ENCODE peak calls at places on chromosomes 4 and X, in seven cellular contexts. One of them, this sample, is unnamed.

GRCh38 chr4:5511791-5512190 is 196.6 kb downstream of the EVC2 start:
- DNase-seq in CD8-positive, alpha-beta memory T cell: no peak
- DNase-seq in tibial artery: no peak
- DNase-seq in Caco-2: no peak
- DNase-seq in cardiac muscle cell: no peak
- DNase-seq in GM23248: peak; percentile 70
- DNase-seq in mucosa of descending colon: no peak
- DNase-seq in this sample: no peak

GRCh38 chr4:42653606-42654560 is 3.0 kb downstream of the ATP8A1 start:
- DNase-seq in CD8-positive, alpha-beta memory T cell: no peak
- DNase-seq in tibial artery: no peak
- DNase-seq in Caco-2: no peak
- DNase-seq in cardiac muscle cell: no peak
- DNase-seq in GM23248: no peak
- DNase-seq in mucosa of descending colon: no peak
- DNase-seq in this sample: no peak

GRCh38 chrX:150254909-150255308 is 108.2 kb upstream of the MAMLD1 start:
- DNase-seq in CD8-positive, alpha-beta memory T cell: no peak
- DNase-seq in tibial artery: no peak
- DNase-seq in Caco-2: no peak
- DNase-seq in cardiac muscle cell: no peak
- DNase-seq in GM23248: no peak
- DNase-seq in mucosa of descending colon: no peak
- DNase-seq in this sample: no peak

GRCh38 chrX:124332481-124333424 is at the start of gene TEX13D:
- DNase-seq in CD8-positive, alpha-beta memory T cell: no peak
- DNase-seq in tibial artery: no peak
- DNase-seq in Caco-2: no peak
- DNase-seq in cardiac muscle cell: no peak
- DNase-seq in GM23248: no peak
- DNase-seq in mucosa of descending colon: no peak
- DNase-seq in this sample: no peak

GRCh38 chrX:10010686-10011085 is 43.5 kb downstream of the CLDN34 start:
- DNase-seq in CD8-positive, alpha-beta memory T cell: no peak
- DNase-seq in tibial artery: no peak
- DNase-seq in Caco-2: no peak
- DNase-seq in cardiac muscle cell: no peak
- DNase-seq in GM23248: peak; percentile 69
- DNase-seq in mucosa of descending colon: no peak
- DNase-seq in this sample: no peak

GRCh38 chr4:186712690-186713089 is 11.0 kb downstream of the FAT1 start:
- DNase-seq in CD8-positive, alpha-beta memory T cell: no peak
- DNase-seq in tibial artery: no peak
- DNase-seq in Caco-2: no peak
- DNase-seq in cardiac muscle cell: no peak
- DNase-seq in GM23248: no peak
- DNase-seq in mucosa of descending colon: no peak
- DNase-seq in this sample: no peak

GRCh38 chr4:19514276-19515070 is 737.2 kb upstream of the SLIT2 start:
- DNase-seq in CD8-positive, alpha-beta memory T cell: no peak
- DNase-seq in tibial artery: no peak
- DNase-seq in Caco-2: no peak
- DNase-seq in cardiac muscle cell: no peak
- DNase-seq in GM23248: no peak
- DNase-seq in mucosa of descending colon: no peak
- DNase-seq in this sample: no peak

GRCh38 chr4:182483685-182484084 is 240.5 kb downstream of the TENM3 start:
- DNase-seq in CD8-positive, alpha-beta memory T cell: no peak
- DNase-seq in tibial artery: no peak
- DNase-seq in Caco-2: no peak
- DNase-seq in cardiac muscle cell: no peak
- DNase-seq in GM23248: no peak
- DNase-seq in mucosa of descending colon: no peak
- DNase-seq in this sample: no peak

GRCh38 chrX:48540015-48540350 is 469 bp downstream of the TBC1D25 start:
- DNase-seq in CD8-positive, alpha-beta memory T cell: peak; percentile 56
- DNase-seq in tibial artery: no peak
- DNase-seq in Caco-2: no peak
- DNase-seq in cardiac muscle cell: peak; percentile 74
- DNase-seq in GM23248: peak; percentile 54
- DNase-seq in mucosa of descending colon: no peak
- DNase-seq in this sample: no peak

GRCh38 chr4:23728393-23728792 is 161.5 kb downstream of the PPARGC1A start:
- DNase-seq in CD8-positive, alpha-beta memory T cell: no peak
- DNase-seq in tibial artery: no peak
- DNase-seq in Caco-2: no peak
- DNase-seq in cardiac muscle cell: no peak
- DNase-seq in GM23248: peak; percentile 75
- DNase-seq in mucosa of descending colon: no peak
- DNase-seq in this sample: no peak

GRCh38 chr4:2954358-2955185 is 8.6 kb downstream of the NOP14 start:
- DNase-seq in CD8-positive, alpha-beta memory T cell: peak; percentile 43
- DNase-seq in tibial artery: no peak
- DNase-seq in Caco-2: no peak
- DNase-seq in cardiac muscle cell: no peak
- DNase-seq in GM23248: no peak
- DNase-seq in mucosa of descending colon: no peak
- DNase-seq in this sample: no peak

GRCh38 chr4:9970399-9971011 is 50.8 kb downstream of the SLC2A9 start:
- DNase-seq in CD8-positive, alpha-beta memory T cell: no peak
- DNase-seq in tibial artery: no peak
- DNase-seq in Caco-2: no peak
- DNase-seq in cardiac muscle cell: no peak
- DNase-seq in GM23248: no peak
- DNase-seq in mucosa of descending colon: peak; percentile 33
- DNase-seq in this sample: no peak

GRCh38 chrX:16882188-16882587 is 12.0 kb upstream of the RBBP7 start:
- DNase-seq in CD8-positive, alpha-beta memory T cell: no peak
- DNase-seq in tibial artery: peak; percentile 63
- DNase-seq in Caco-2: peak; percentile 3
- DNase-seq in cardiac muscle cell: no peak
- DNase-seq in GM23248: peak; percentile 47
- DNase-seq in mucosa of descending colon: peak; percentile 68
- DNase-seq in this sample: no peak

GRCh38 chr4:151824647-151825046 is 63.8 kb upstream of the GATB start:
- DNase-seq in CD8-positive, alpha-beta memory T cell: no peak
- DNase-seq in tibial artery: no peak
- DNase-seq in Caco-2: peak; percentile 29
- DNase-seq in cardiac muscle cell: no peak
- DNase-seq in GM23248: no peak
- DNase-seq in mucosa of descending colon: no peak
- DNase-seq in this sample: no peak

GRCh38 chr4:4461850-4462249 is 74.9 kb downstream of the NSG1 start:
- DNase-seq in CD8-positive, alpha-beta memory T cell: no peak
- DNase-seq in tibial artery: no peak
- DNase-seq in Caco-2: peak; percentile 24
- DNase-seq in cardiac muscle cell: no peak
- DNase-seq in GM23248: no peak
- DNase-seq in mucosa of descending colon: peak; percentile 46
- DNase-seq in this sample: no peak

GRCh38 chr4:67403342-67403741 is 142.0 kb downstream of the CENPC start:
- DNase-seq in CD8-positive, alpha-beta memory T cell: no peak
- DNase-seq in tibial artery: no peak
- DNase-seq in Caco-2: no peak
- DNase-seq in cardiac muscle cell: no peak
- DNase-seq in GM23248: no peak
- DNase-seq in mucosa of descending colon: no peak
- DNase-seq in this sample: no peak

GRCh38 chrX:49053223-49054072 is 5.4 kb upstream of the CCDC120 start:
- DNase-seq in CD8-positive, alpha-beta memory T cell: peak; percentile 50
- DNase-seq in tibial artery: no peak
- DNase-seq in Caco-2: peak; percentile 73
- DNase-seq in cardiac muscle cell: peak; percentile 89
- DNase-seq in GM23248: peak; percentile 63
- DNase-seq in mucosa of descending colon: peak; percentile 69
- DNase-seq in this sample: peak; percentile 79

GRCh38 chr4:88866862-88867550 is 169.4 kb upstream of the NAP1L5 start:
- DNase-seq in CD8-positive, alpha-beta memory T cell: no peak
- DNase-seq in tibial artery: no peak
- DNase-seq in Caco-2: no peak
- DNase-seq in cardiac muscle cell: no peak
- DNase-seq in GM23248: peak; percentile 61
- DNase-seq in mucosa of descending colon: no peak
- DNase-seq in this sample: no peak

GRCh38 chr4:89109841-89110540 is 1.3 kb upstream of the TIGD2 start:
- DNase-seq in CD8-positive, alpha-beta memory T cell: no peak
- DNase-seq in tibial artery: no peak
- DNase-seq in Caco-2: no peak
- DNase-seq in cardiac muscle cell: peak; percentile 3
- DNase-seq in GM23248: peak; percentile 12
- DNase-seq in mucosa of descending colon: no peak
- DNase-seq in this sample: no peak

GRCh38 chr4:172998527-172999469 is 169.8 kb upstream of the GALNT7 start:
- DNase-seq in CD8-positive, alpha-beta memory T cell: no peak
- DNase-seq in tibial artery: no peak
- DNase-seq in Caco-2: no peak
- DNase-seq in cardiac muscle cell: no peak
- DNase-seq in GM23248: peak; percentile 76
- DNase-seq in mucosa of descending colon: no peak
- DNase-seq in this sample: no peak

GRCh38 chrX:45849261-45849660 is 648.6 kb upstream of the DIPK2B start:
- DNase-seq in CD8-positive, alpha-beta memory T cell: peak; percentile 19
- DNase-seq in tibial artery: no peak
- DNase-seq in Caco-2: peak; percentile 27
- DNase-seq in cardiac muscle cell: peak; percentile 30
- DNase-seq in GM23248: peak; percentile 80
- DNase-seq in mucosa of descending colon: no peak
- DNase-seq in this sample: no peak

GRCh38 chr4:94591289-94591688 is 139.5 kb downstream of the PDLIM5 start:
- DNase-seq in CD8-positive, alpha-beta memory T cell: no peak
- DNase-seq in tibial artery: no peak
- DNase-seq in Caco-2: no peak
- DNase-seq in cardiac muscle cell: peak; percentile 33
- DNase-seq in GM23248: no peak
- DNase-seq in mucosa of descending colon: no peak
- DNase-seq in this sample: no peak

GRCh38 chr4:80309301-80310004 is 26.1 kb upstream of the CFAP299 start:
- DNase-seq in CD8-positive, alpha-beta memory T cell: no peak
- DNase-seq in tibial artery: no peak
- DNase-seq in Caco-2: no peak
- DNase-seq in cardiac muscle cell: no peak
- DNase-seq in GM23248: peak; percentile 97
- DNase-seq in mucosa of descending colon: no peak
- DNase-seq in this sample: no peak
- H3K4me1 ChIP-seq in CD8-positive, alpha-beta memory T cell: no peaks in the 10 kb centered on the region
- H3K4me1 ChIP-seq in tibial artery: no peaks in the 10 kb centered on the region
- H3K4me1 ChIP-seq in Caco-2: no peaks in the 10 kb centered on the region
- H3K4me1 ChIP-seq in cardiac muscle cell: peaks cover 9% of the 10 kb centered on the region
- H3K4me1 ChIP-seq in GM23248: peaks cover 66% of the 10 kb centered on the region
- H3K4me1 ChIP-seq in mucosa of descending colon: no peaks in the 10 kb centered on the region
- H3K4me1 ChIP-seq in this sample: peaks cover 16% of the 10 kb centered on the region

DNA sequence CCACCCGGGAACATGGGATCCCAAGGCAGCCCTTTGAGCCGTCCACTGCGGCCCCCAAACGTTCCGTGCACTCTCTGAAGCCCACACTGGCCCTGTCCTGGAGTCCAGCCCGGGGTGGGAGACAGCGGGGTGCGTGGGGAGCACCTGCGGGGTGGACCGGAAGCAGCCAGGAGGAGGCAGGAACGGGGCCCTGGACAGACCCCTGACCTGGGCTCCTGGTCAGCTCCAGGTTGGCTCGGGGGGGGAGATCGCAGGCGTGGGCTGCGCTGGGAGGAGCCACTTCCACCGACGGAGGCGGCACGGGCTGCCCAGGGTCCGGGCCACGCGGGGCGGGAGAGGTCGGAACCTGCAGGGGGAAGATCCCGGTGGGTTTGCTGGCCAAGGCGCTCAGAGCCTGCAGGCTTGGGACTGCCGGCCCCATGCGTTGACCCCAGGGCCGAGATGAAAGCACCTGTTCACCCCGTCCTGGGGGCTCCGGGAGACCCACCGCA is 5.7 kb upstream of the PLCXD1 start:
- DNase-seq in CD8-positive, alpha-beta memory T cell: no peak
- DNase-seq in tibial artery: no peak
- DNase-seq in Caco-2: no peak
- DNase-seq in cardiac muscle cell: no peak
- DNase-seq in GM23248: no peak
- DNase-seq in mucosa of descending colon: no peak
- DNase-seq in this sample: no peak
- H3K4me3 ChIP-seq in CD8-positive, alpha-beta memory T cell: peak overlapping the region; percentile 66
- H3K4me3 ChIP-seq in tibial artery: peak overlapping the region; percentile 42
- H3K4me3 ChIP-seq in Caco-2: peak overlapping the region; percentile 55
- H3K4me3 ChIP-seq in cardiac muscle cell: no peak overlapping the region
- H3K4me3 ChIP-seq in GM23248: peak overlapping the region; percentile 75
- H3K4me3 ChIP-seq in mucosa of descending colon: no peak overlapping the region
- H3K4me3 ChIP-seq in this sample: no peak overlapping the region

DNA sequence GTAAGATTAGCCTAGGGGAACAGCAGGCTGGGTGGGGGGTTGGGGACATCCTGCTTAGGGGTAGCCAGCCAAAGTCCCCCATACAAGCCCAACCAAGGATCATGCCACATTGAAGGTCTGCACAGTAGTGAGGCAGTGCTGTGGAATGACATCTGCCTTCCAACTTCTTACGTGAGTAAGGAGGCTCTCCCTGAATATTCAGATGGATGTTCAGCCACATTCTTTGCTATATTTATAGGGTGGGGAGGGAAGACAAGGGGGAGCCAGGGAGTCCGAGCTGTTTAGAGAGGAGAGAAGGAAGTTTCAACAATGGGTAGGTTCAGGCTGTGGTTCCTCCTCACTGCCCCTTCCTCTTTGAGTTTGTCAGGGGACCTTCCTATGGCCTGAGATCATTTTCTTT is 29.7 kb downstream of the MSN start:
- DNase-seq in CD8-positive, alpha-beta memory T cell: no peak
- DNase-seq in tibial artery: no peak
- DNase-seq in Caco-2: no peak
- DNase-seq in cardiac muscle cell: no peak
- DNase-seq in GM23248: peak; percentile 80
- DNase-seq in mucosa of descending colon: no peak
- DNase-seq in this sample: no peak
- H3K4me1 ChIP-seq in CD8-positive, alpha-beta memory T cell: peaks cover 89% of the 10 kb centered on the region
- H3K4me1 ChIP-seq in tibial artery: peaks cover 100% of the 10 kb centered on the region
- H3K4me1 ChIP-seq in Caco-2: no peaks in the 10 kb centered on the region
- H3K4me1 ChIP-seq in cardiac muscle cell: peaks cover 6% of the 10 kb centered on the region
- H3K4me1 ChIP-seq in GM23248: peaks cover 59% of the 10 kb centered on the region
- H3K4me1 ChIP-seq in mucosa of descending colon: no peaks in the 10 kb centered on the region
- H3K4me1 ChIP-seq in this sample: peaks cover 67% of the 10 kb centered on the region

DNA sequence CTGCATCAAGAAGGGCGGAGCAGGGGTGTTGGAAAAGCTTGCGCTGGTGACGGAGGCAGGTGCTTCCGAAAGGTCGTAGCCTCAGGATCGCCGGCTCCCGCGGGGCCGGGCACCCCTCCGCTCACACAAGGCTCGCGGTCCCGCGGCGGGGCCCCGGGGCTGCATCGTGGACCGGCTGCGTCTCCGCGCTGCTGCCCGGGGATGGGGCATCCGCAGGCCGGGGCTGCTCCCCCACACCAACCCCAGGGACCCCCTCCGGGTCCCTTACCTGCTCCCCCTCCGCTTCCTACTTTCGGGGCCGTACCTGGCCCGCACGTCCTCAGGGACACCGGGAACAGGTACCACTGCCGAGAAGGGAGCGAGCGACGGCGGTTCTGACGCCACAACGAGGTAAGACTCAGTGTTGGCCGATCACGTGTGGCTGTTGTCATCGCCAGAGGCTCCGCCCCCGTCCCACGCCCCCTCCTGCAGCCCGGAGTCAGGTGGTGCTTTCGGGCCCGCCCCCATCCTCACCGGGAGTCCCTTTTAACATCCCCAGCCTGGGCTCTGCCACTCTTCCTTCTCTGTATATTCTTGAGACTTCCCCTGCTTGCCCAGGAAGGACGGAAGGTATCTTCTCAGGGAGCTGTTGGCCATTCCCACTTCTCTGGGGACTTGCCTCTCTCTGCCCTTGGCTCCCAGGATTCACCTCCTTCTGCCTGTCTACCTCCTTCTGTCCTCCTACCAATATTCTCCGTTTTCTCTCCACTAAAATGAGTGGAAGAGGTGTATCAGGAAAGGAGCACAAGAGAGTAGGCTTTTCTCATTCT is at the start of gene BEX2:
- DNase-seq in CD8-positive, alpha-beta memory T cell: peak; percentile 81
- DNase-seq in tibial artery: peak; percentile 66
- DNase-seq in Caco-2: peak; percentile 87
- DNase-seq in cardiac muscle cell: peak; percentile 92
- DNase-seq in GM23248: peak; percentile 40
- DNase-seq in mucosa of descending colon: peak; percentile 85
- DNase-seq in this sample: peak; percentile 81
- H3K4me3 ChIP-seq in CD8-positive, alpha-beta memory T cell: peak within 1 kb of the TSS; percentile 55
- H3K4me3 ChIP-seq in tibial artery: peak within 1 kb of the TSS; percentile 40
- H3K4me3 ChIP-seq in Caco-2: peak within 1 kb of the TSS; percentile 57
- H3K4me3 ChIP-seq in cardiac muscle cell: peak within 1 kb of the TSS; percentile 85
- H3K4me3 ChIP-seq in GM23248: peak within 1 kb of the TSS; percentile 52
- H3K4me3 ChIP-seq in mucosa of descending colon: peak within 1 kb of the TSS; percentile 19
- H3K4me3 ChIP-seq in this sample: peak within 1 kb of the TSS; percentile 51

This sample was measured in sigmoid colon.